ENCODE peak calls at places on chromosomes 13 and 19, in ten cellular contexts. K, T, Y, C, F, I, B, P, U and G are unnamed samples.

GRCh38 chr13:42048625-42049453 is at the start of gene DGKH:
- DNase-seq in K (peak; percentile 52), T (peak; percentile 88), Y (peak; percentile 75), C (peak; percentile 63), F (peak; percentile 89), I (peak; percentile 90), B (peak; percentile 69), P (peak; percentile 95), U (peak; percentile 65), G (peak; percentile 90)

GRCh38 chr13:100128373-100128772 is 39.5 kb downstream of the PCCA start:
- DNase-seq in K (no peak), T (no peak), Y (no peak), C (peak; percentile 38), F (no peak), I (no peak), B (peak; percentile 13), P (no peak), U (no peak), G (no peak)

GRCh38 chr13:67390462-67391093 is 160.4 kb upstream of the PCDH9 start:
- DNase-seq in K (no peak), T (no peak), Y (no peak), C (peak; percentile 5), F (no peak), I (no peak), B (peak; percentile 25), P (no peak), U (no peak), G (no peak)

GRCh38 chr19:55283548-55284393 is at the start of gene BRSK1:
- DNase-seq in K (peak; percentile 61), T (peak; percentile 77), Y (peak; percentile 48), C (peak; percentile 93), F (no peak), I (no peak), B (peak; percentile 56), P (peak; percentile 93), U (peak; percentile 42), G (peak; percentile 95)

GRCh38 chr19:31656507-31656906 is 307.3 kb upstream of the TSHZ3 start:
- DNase-seq in K (no peak), T (no peak), Y (no peak), C (no peak), F (no peak), I (no peak), B (no peak), P (no peak), U (no peak), G (no peak)

GRCh38 chr19:2790557-2791271 is 5.4 kb downstream of the THOP1 start:
- DNase-seq in K (no peak), T (no peak), Y (no peak), C (no peak), F (no peak), I (no peak), B (no peak), P (no peak), U (no peak), G (no peak)

GRCh38 chr13:80361883-80362327 is 21.0 kb upstream of the SPRY2 start:
- DNase-seq in K (no peak), T (no peak), Y (no peak), C (no peak), F (no peak), I (peak; percentile 54), B (no peak), P (no peak), U (no peak), G (peak; percentile 80)

GRCh38 chr13:42812311-42812710 is 30.9 kb downstream of the FAM216B start:
- DNase-seq in K (no peak), T (no peak), Y (no peak), C (no peak), F (no peak), I (no peak), B (no peak), P (no peak), U (no peak), G (no peak)

GRCh38 chr19:12843999-12844732 is 5.9 kb downstream of the MAST1 start:
- DNase-seq in K (no peak), T (no peak), Y (no peak), C (no peak), F (no peak), I (no peak), B (no peak), P (no peak), U (no peak), G (no peak)

GRCh38 chr19:43743059-43743458 is 11.7 kb downstream of the SMG9 start:
- DNase-seq in K (no peak), T (no peak), Y (peak; percentile 55), C (no peak), F (no peak), I (no peak), B (no peak), P (no peak), U (no peak), G (no peak)

GRCh38 chr13:37681295-37682032 is 82.9 kb upstream of the POSTN start:
- DNase-seq in K (no peak), T (no peak), Y (peak; percentile 68), C (no peak), F (no peak), I (no peak), B (peak; percentile 77), P (no peak), U (no peak), G (no peak)

GRCh38 chr13:108985166-108985565 is 355.8 kb downstream of the MYO16 start:
- DNase-seq in K (no peak), T (no peak), Y (no peak), C (no peak), F (no peak), I (no peak), B (no peak), P (no peak), U (no peak), G (no peak)

GRCh38 chr13:37621811-37622361 is 23.3 kb upstream of the POSTN start:
- DNase-seq in K (no peak), T (peak; percentile 44), Y (peak; percentile 99), C (no peak), F (no peak), I (no peak), B (peak; percentile 83), P (no peak), U (no peak), G (no peak)

GRCh38 chr13:73056054-73056962 is 2.5 kb upstream of the KLF5 start:
- DNase-seq in K (no peak), T (no peak), Y (peak; percentile 82), C (peak; percentile 31), F (no peak), I (peak; percentile 91), B (peak; percentile 28), P (no peak), U (no peak), G (no peak)

GRCh38 chr19:55694241-55694655 is 19.2 kb downstream of the EPN1 start:
- DNase-seq in K (no peak), T (no peak), Y (no peak), C (no peak), F (no peak), I (no peak), B (no peak), P (no peak), U (no peak), G (no peak)

GRCh38 chr19:45293682-45294081 is 29.0 kb downstream of the CKM start:
- DNase-seq in K (no peak), T (no peak), Y (no peak), C (no peak), F (no peak), I (no peak), B (no peak), P (no peak), U (peak; percentile 22), G (no peak)